ENCODE peak calls at places on chromosomes 3 and 15, in six cellular contexts. L is PC-3, P is spleen, C is heart right ventricle, Y is mucosa of descending colon, W is heart left ventricle. K is an unnamed sample.

GRCh38 chr3:8741581-8742355 is 8.2 kb downstream of the CAV3 start:
- DNase-seq in Y (no peak), W (peak; percentile 45), C (peak; percentile 58), P (no peak), L (peak; percentile 98), K (no peak)

GRCh38 chr15:32898991-32899613 is 181.3 kb downstream of the GREM1 start:
- DNase-seq in P (peak; percentile 79), L (peak; percentile 25), C (no peak), W (no peak), Y (no peak), K (no peak)

GRCh38 chr3:12737853-12738252 is 21.2 kb downstream of the TMEM40 start:
- DNase-seq in L (no peak), P (no peak), C (no peak), W (no peak), Y (no peak), K (no peak)

GRCh38 chr15:27272446-27272845 is 301.5 kb downstream of the GABRG3 start:
- DNase-seq in L (no peak), Y (no peak), W (no peak), C (no peak), P (no peak), K (no peak)

GRCh38 chr3:165464736-165465135 is 268.6 kb upstream of the SLITRK3 start:
- DNase-seq in L (peak; percentile 79), W (no peak), P (no peak), Y (no peak), C (no peak), K (no peak)

GRCh38 chr3:157219215-157219614 is 59.3 kb upstream of the CCNL1 start:
- DNase-seq in P (no peak), Y (no peak), W (no peak), C (no peak), L (no peak), K (no peak)

GRCh38 chr3:46479696-46480095 is 15.0 kb upstream of the LTF start:
- DNase-seq in L (peak; percentile 13), C (no peak), W (no peak), Y (no peak), P (no peak), K (no peak)

GRCh38 chr3:41265011-41265545 is 65.8 kb downstream of the CTNNB1 start:
- DNase-seq in C (no peak), Y (no peak), L (peak; percentile 47), W (no peak), P (no peak), K (no peak)

GRCh38 chr3:125515421-125515820 is 4.6 kb downstream of the SNX4 start:
- DNase-seq in L (no peak), W (no peak), C (no peak), Y (no peak), P (no peak), K (no peak)

GRCh38 chr3:190064112-190064511 is 56.6 kb downstream of the P3H2 start:
- DNase-seq in C (no peak), W (no peak), L (peak; percentile 96), Y (no peak), P (no peak), K (no peak)

GRCh38 chr15:51579012-51579411 is 43.6 kb downstream of the DMXL2 start:
- DNase-seq in Y (no peak), P (no peak), L (no peak), C (no peak), W (no peak), K (no peak)

GRCh38 chr3:50147447-50147846 is 7.7 kb upstream of the SEMA3F start:
- DNase-seq in C (no peak), P (no peak), L (no peak), Y (no peak), W (no peak), K (no peak)

GRCh38 chr3:38311474-38311873 is 29.4 kb downstream of the SLC22A14 start:
- DNase-seq in P (no peak), Y (no peak), L (no peak), W (no peak), C (no peak), K (no peak)

GRCh38 chr3:192063570-192063969 is 602.6 kb downstream of the PYDC2 start:
- DNase-seq in L (no peak), P (peak; percentile 81), W (peak; percentile 77), Y (peak; percentile 59), C (peak; percentile 58), K (no peak)

DNA sequence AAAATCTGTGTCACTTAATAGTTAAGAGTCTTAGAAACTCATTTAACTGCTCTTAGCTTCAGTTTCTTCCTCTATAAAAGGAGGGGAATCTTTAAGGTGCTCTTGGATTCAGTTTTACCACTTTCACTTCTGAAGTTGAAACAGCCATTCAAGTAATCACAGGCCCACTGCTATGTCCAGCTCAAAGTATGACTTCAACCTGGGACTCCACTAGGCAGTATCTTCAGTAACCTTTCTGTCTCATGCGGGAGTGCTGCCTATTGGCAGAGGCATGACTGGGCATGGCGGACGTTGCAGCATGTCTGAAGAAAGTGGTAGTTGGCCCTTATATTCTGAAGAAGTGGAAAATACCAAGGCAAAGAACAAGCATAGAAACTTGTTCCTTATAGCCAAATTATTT is 92.3 kb downstream of the DHX30 start:
- DNase-seq in Y (no peak), P (no peak), L (no peak), C (no peak), W (no peak), K (no peak)
- H3K4me1 ChIP-seq in Y (no peaks in the 10 kb centered on the region), P (no peaks in the 10 kb centered on the region), L (no peaks in the 10 kb centered on the region), C (peaks cover 37% of the 10 kb centered on the region), W (peaks cover 44% of the 10 kb centered on the region), K (no peaks in the 10 kb centered on the region)

GRCh38 chr15:90870354-90871096 is 2.1 kb downstream of the FURIN start:
- DNase-seq in C (no peak), Y (no peak), L (no peak), W (no peak), P (no peak), K (no peak)

GRCh38 chr15:90871097-90871715 is 2.8 kb downstream of the FURIN start:
- DNase-seq in C (no peak), Y (no peak), P (peak; percentile 88), W (no peak), L (no peak), K (peak; percentile 81)

GRCh38 chr15:90869140-90869541 is 753 bp downstream of the FURIN start:
- DNase-seq in P (no peak), C (no peak), L (no peak), Y (no peak), W (no peak), K (no peak)

GRCh38 chr15:90868261-90868689 is at the start of gene FURIN:
- DNase-seq in Y (no peak), L (peak; percentile 83), C (no peak), P (no peak), W (no peak), K (no peak)

GRCh38 chr15:90869601-90870353 is 1.4 kb downstream of the FURIN start:
- DNase-seq in W (peak; percentile 92), C (peak; percentile 89), Y (peak; percentile 75), P (peak; percentile 84), L (peak; percentile 90), K (peak; percentile 90)
- H3K4me1 ChIP-seq in W (peaks cover 53% of the 10 kb centered on the region), C (peaks cover 54% of the 10 kb centered on the region), Y (peaks cover 36% of the 10 kb centered on the region), P (peaks cover 48% of the 10 kb centered on the region), L (peaks cover 70% of the 10 kb centered on the region), K (peaks cover 56% of the 10 kb centered on the region)

GRCh38 chr15:60534546-60534945 is 55.6 kb upstream of the ICE2 start:
- DNase-seq in C (no peak), P (no peak), Y (no peak), W (no peak), L (no peak), K (no peak)

GRCh38 chr15:60535743-60536142 is 56.8 kb upstream of the ICE2 start:
- DNase-seq in P (no peak), L (no peak), C (no peak), W (no peak), Y (no peak), K (no peak)

GRCh38 chr15:60536314-60536713 is 57.4 kb upstream of the ICE2 start:
- DNase-seq in W (no peak), Y (no peak), C (no peak), P (no peak), L (no peak), K (no peak)

GRCh38 chr15:60534051-60534450 is 55.1 kb upstream of the ICE2 start:
- DNase-seq in W (no peak), P (no peak), C (no peak), Y (no peak), L (no peak), K (no peak)

GRCh38 chr15:60535265-60535664 is 56.3 kb upstream of the ICE2 start:
- DNase-seq in Y (no peak), L (no peak), P (no peak), C (no peak), W (no peak), K (no peak)
- H3K4me1 ChIP-seq in Y (no peaks in the 10 kb centered on the region), L (no peaks in the 10 kb centered on the region), P (no peaks in the 10 kb centered on the region), C (peaks cover 26% of the 10 kb centered on the region), W (peaks cover 47% of the 10 kb centered on the region), K (no peaks in the 10 kb centered on the region)

GRCh38 chr3:168187233-168187632 is 91.5 kb upstream of the GOLIM4 start:
- DNase-seq in Y (no peak), W (no peak), P (no peak), L (no peak), C (no peak), K (no peak)
- H3K4me1 ChIP-seq in Y (no peaks in the 10 kb centered on the region), W (no peaks in the 10 kb centered on the region), P (no peaks in the 10 kb centered on the region), L (no peaks in the 10 kb centered on the region), C (no peaks in the 10 kb centered on the region), K (no peaks in the 10 kb centered on the region)

GRCh38 chr15:28937271-28937670 is 51.5 kb downstream of the APBA2 start:
- DNase-seq in L (no peak), P (peak; percentile 64), Y (no peak), C (no peak), W (no peak), K (peak; percentile 52)

GRCh38 chr15:28934645-28935044 is 48.9 kb downstream of the APBA2 start:
- DNase-seq in C (no peak), W (no peak), P (peak; percentile 57), L (no peak), Y (no peak), K (peak; percentile 17)

GRCh38 chr15:28936481-28936881 is 50.7 kb downstream of the APBA2 start:
- DNase-seq in P (peak; percentile 73), L (no peak), Y (no peak), C (no peak), W (no peak), K (peak; percentile 42)

GRCh38 chr15:28935316-28935715 is 49.5 kb downstream of the APBA2 start:
- DNase-seq in P (peak; percentile 79), C (no peak), W (no peak), Y (no peak), L (no peak), K (peak; percentile 59)

DNA sequence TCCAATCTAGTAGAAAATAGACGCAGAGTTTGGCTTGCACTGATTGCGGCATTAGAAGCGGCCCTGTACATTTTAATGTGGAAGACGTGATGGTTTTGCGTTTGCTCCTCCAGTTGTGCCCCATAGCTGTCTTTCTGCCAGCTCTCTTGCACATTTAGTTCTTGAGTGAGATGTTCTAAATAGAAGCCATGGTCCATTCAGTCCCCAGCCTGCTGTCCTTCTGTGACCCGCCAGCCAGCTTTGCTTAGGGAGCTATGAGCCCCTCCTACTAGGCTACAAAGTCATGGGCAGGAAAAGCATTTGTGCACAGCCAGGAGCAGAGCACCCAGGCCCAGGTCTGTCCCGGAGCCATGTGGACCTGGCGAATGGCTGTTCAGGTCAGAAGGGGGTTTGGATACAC is 50.3 kb downstream of the APBA2 start:
- DNase-seq in C (no peak), W (no peak), L (no peak), Y (no peak), P (no peak), K (peak; percentile 26)
- H3K4me1 ChIP-seq in C (no peaks in the 10 kb centered on the region), W (no peaks in the 10 kb centered on the region), L (no peaks in the 10 kb centered on the region), Y (no peaks in the 10 kb centered on the region), P (peaks cover 4% of the 10 kb centered on the region), K (no peaks in the 10 kb centered on the region)

GRCh38 chr15:89139613-89140499 is 51.6 kb downstream of the ABHD2 start:
- DNase-seq in L (no peak), Y (no peak), C (no peak), P (no peak), W (peak; percentile 46), K (no peak)
- H3K4me1 ChIP-seq in L (peaks cover 16% of the 10 kb centered on the region), Y (peaks cover 19% of the 10 kb centered on the region), C (peaks cover 96% of the 10 kb centered on the region), P (peaks cover 68% of the 10 kb centered on the region), W (peaks cover 90% of the 10 kb centered on the region), K (peaks cover 69% of the 10 kb centered on the region)

K was measured in upper lobe of right lung.